ENCODE peak calls at places on chromosome 15, in six cellular contexts. B is transverse colon, T is A549, D is tibial nerve, N is stomach, P is upper lobe of left lung. O is an unnamed sample.

GRCh38 chr15:29107291-29107890 is 162.2 kb downstream of the NSMCE3 start:
- DNase-seq in B (no peak), T (no peak), D (no peak), N (no peak), P (peak), O (no peak)

GRCh38 chr15:55766676-55767075 is 23.7 kb upstream of the PRTG start:
- DNase-seq in B (no peak), T (no peak), D (no peak), N (no peak), P (no peak), O (no peak)

GRCh38 chr15:76192715-76193114 is 118.6 kb downstream of the ETFA start:
- DNase-seq in B (no peak), T (no peak), D (no peak), N (no peak), P (no peak), O (no peak)

GRCh38 chr15:41822957-41823356 is 4.9 kb upstream of the JMJD7 start:
- DNase-seq in B (no peak), T (no peak), D (no peak), N (no peak), P (no peak), O (no peak)

GRCh38 chr15:61441901-61442300 is 212.8 kb upstream of the RORA start:
- DNase-seq in B (no peak), T (no peak), D (no peak), N (no peak), P (no peak), O (no peak)

GRCh38 chr15:81021321-81021720 is 20.6 kb downstream of the TLNRD1 start:
- DNase-seq in B (no peak), T (no peak), D (no peak), N (no peak), P (no peak), O (no peak)

GRCh38 chr15:70121656-70122297 is 24.1 kb upstream of the TLE3 start:
- DNase-seq in B (peak), T (peak), D (peak), N (peak), P (no peak), O (peak)

GRCh38 chr15:59296181-59296617 is 76.5 kb downstream of the MYO1E start:
- DNase-seq in B (no peak), T (peak), D (no peak), N (no peak), P (no peak), O (no peak)

GRCh38 chr15:69156726-69157381 is 3.6 kb upstream of the GLCE start:
- DNase-seq in B (no peak), T (no peak), D (no peak), N (no peak), P (no peak), O (no peak)

GRCh38 chr15:97547381-97547780 is 413.1 kb upstream of the ARRDC4 start:
- DNase-seq in B (no peak), T (no peak), D (no peak), N (no peak), P (no peak), O (no peak)

GRCh38 chr15:49178477-49178876 is 8.4 kb downstream of the GALK2 start:
- DNase-seq in B (no peak), T (no peak), D (no peak), N (no peak), P (no peak), O (no peak)

GRCh38 chr15:85725564-85725963 is 69.2 kb downstream of the KLHL25 start:
- DNase-seq in B (no peak), T (no peak), D (no peak), N (no peak), P (no peak), O (no peak)

GRCh38 chr15:36682091-36682490 is 102.7 kb downstream of the CDIN1 start:
- DNase-seq in B (no peak), T (no peak), D (no peak), N (no peak), P (no peak), O (no peak)

GRCh38 chr15:58332676-58333400 is 99.0 kb upstream of the LIPC start:
- DNase-seq in B (no peak), T (peak), D (no peak), N (no peak), P (no peak), O (no peak)

GRCh38 chr15:45023659-45024320 is 795 bp downstream of the SORD start:
- DNase-seq in B (no peak), T (peak), D (no peak), N (no peak), P (no peak), O (no peak)
- H3K4me3 ChIP-seq in B (peak), T (peak), D (peak), N (peak), P (peak), O (peak)

GRCh38 chr15:99257107-99257750 is 5.9 kb downstream of the LRRC28 start:
- DNase-seq in B (no peak), T (no peak), D (no peak), N (no peak), P (peak), O (no peak)
- TF ChIP-seq EP300 in B (no peak), T (no peak), D (no peak), N (no peak), P (no peak), O (no peak)

GRCh38 chr15:31893770-31894169 is 136.5 kb upstream of the CHRNA7 start:
- DNase-seq in B (no peak), T (no peak), D (no peak), N (no peak), P (no peak), O (no peak)
- H3K4me3 ChIP-seq in B (no peak), T (no peak), D (no peak), N (no peak), P (no peak), O (no peak)

DNA sequence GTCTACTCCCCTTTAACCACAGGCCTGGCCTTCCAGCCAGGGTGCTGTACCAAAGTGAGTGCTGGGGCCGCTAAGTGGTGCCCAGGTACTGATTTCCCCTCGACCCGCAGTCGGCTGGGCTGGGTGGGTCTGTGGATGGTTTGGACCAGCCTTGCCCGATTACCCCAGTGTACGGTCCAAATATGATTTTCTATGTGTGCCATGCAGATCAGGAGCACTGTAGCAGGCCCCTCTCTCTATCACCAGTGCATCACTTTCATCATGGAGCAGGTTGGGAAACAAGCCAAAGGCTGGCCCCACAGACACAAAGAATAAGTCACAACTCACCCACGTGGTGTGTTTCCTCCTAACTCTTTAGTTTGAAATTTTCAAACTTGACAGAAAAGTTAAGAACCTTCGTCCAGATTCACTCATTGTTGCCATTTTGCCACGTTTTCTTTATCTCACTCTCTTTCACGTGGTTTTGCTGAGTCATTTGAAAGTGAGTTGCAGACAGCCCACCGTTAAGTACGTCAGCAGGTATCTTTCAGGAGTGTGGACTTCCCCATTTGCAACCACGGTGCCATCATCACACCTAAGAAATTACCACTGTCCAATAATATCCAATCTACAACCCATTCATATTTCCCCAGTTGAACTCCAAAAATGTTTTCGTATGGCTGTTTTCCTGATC is 37.0 kb downstream of the ZNF710 start:
- DNase-seq in B (no peak), T (no peak), D (no peak), N (no peak), P (no peak), O (peak)
- TF ChIP-seq EP300 in B (no peak), T (no peak), D (no peak), N (no peak), P (no peak), O (no peak)

GRCh38 chr15:101252836-101253235 is 988 bp upstream of the CHSY1 start:
- DNase-seq in B (no peak), T (no peak), D (no peak), N (no peak), P (no peak), O (no peak)
- H3K4me3 ChIP-seq in B (peak), T (peak), D (peak), N (peak), P (no peak), O (peak)

GRCh38 chr15:74867562-74868458 is 5.4 kb downstream of the SCAMP2 start:
- DNase-seq in B (peak), T (no peak), D (no peak), N (peak), P (no peak), O (no peak)

GRCh38 chr15:74870496-74871213 is 2.5 kb downstream of the SCAMP2 start:
- DNase-seq in B (no peak), T (no peak), D (no peak), N (no peak), P (no peak), O (no peak)

GRCh38 chr15:74872702-74873035 is 496 bp downstream of the SCAMP2 start:
- DNase-seq in B (no peak), T (no peak), D (no peak), N (no peak), P (no peak), O (no peak)

GRCh38 chr15:74869372-74869725 is 3.8 kb downstream of the SCAMP2 start:
- DNase-seq in B (no peak), T (no peak), D (no peak), N (no peak), P (no peak), O (no peak)

DNA sequence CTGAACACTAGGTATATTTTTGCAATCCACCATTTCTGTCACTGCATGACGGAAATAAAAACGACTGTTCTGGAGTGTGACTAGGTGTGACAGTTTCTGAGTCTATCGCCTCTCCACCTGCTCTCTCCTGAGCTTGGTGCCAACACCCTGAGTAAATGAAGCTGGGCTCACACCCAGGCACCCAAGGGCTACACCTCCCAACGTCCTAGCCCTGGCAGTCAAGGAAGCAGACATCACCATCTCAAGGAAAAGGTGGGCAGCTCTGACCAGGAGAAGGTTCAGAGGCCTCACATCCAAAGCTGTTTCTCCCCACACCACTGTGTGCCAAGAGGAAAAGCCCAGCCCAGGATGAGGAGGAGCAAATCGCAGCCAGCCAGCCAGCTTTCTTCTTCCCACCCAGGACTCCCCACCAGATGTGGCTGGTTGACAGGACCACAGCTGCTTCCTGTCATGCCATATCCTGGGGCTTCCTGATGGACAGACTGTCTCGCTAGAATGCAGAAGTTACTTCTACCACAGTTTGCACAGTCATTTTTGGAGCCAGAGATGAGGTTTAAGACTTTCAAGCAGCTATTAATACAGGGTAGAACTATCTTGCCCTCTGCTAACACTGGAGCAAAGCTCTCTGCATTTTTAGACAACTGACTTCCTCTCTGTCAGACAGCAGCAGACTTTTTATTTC is 3.3 kb downstream of the SCAMP2 start:
- DNase-seq in B (peak), T (no peak), D (no peak), N (peak), P (no peak), O (peak)
- TF ChIP-seq EP300 in B (no peak), T (no peak), D (peak), N (no peak), P (no peak), O (no peak)

GRCh38 chr15:71548317-71548908 is 261.9 kb upstream of the NR2E3 start:
- DNase-seq in B (no peak), T (no peak), D (no peak), N (no peak), P (no peak), O (no peak)

GRCh38 chr15:71545923-71546322 is 264.4 kb upstream of the NR2E3 start:
- DNase-seq in B (no peak), T (no peak), D (no peak), N (no peak), P (no peak), O (no peak)

GRCh38 chr15:71545223-71545760 is 265.1 kb upstream of the NR2E3 start:
- DNase-seq in B (no peak), T (no peak), D (no peak), N (no peak), P (no peak), O (no peak)

GRCh38 chr15:71549100-71549499 is 261.3 kb upstream of the NR2E3 start:
- DNase-seq in B (no peak), T (no peak), D (no peak), N (no peak), P (no peak), O (no peak)

DNA sequence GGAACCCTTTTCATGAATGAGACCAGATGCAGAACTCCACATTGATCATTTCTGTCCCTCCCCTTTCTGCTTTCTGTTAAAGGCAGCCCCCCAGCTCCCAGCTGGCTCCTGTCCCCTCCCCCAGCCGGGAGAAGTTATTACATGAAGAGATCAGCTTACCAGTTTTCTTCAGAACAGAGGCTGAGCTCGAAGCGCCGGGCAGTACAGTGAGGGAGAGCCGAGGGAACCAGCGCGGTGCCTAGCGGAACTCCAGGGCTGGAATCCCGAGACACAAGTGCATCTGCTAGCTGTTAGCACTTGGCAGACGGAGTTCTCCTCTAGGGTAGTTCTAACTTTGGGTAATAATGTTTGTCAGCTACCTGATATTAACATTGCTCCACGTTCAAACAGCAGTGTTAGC is 263.3 kb upstream of the NR2E3 start:
- DNase-seq in B (no peak), T (no peak), D (peak), N (peak), P (peak), O (no peak)
- H3K4me3 ChIP-seq in B (no peak), T (no peak), D (no peak), N (peak), P (no peak), O (peak)

O was measured in suprapubic skin.